ENCODE peak calls at places on chromosomes 12 and 14, in four cellular contexts. S, H, N and C are unnamed samples.

GRCh38 chr12:124544983-124545382 is 22.4 kb downstream of the NCOR2 start:
- DNase-seq in S (no peak), H (no peak), N (no peak), C (no peak)

GRCh38 chr12:104313568-104314241 is 10.2 kb downstream of the EID3 start:
- DNase-seq in S (no peak), H (no peak), N (no peak), C (no peak)

GRCh38 chr14:71668186-71668912 is 263.9 kb upstream of the RGS6 start:
- DNase-seq in S (no peak), H (no peak), N (no peak), C (no peak)

GRCh38 chr12:56634837-56635538 is 4.9 kb upstream of the BAZ2A start:
- DNase-seq in S (peak; percentile 93), H (peak; percentile 86), N (peak; percentile 88), C (peak; percentile 86)

GRCh38 chr14:54556535-54556934 is 10.4 kb upstream of the SAMD4A start:
- DNase-seq in S (no peak), H (no peak), N (no peak), C (no peak)

GRCh38 chr12:93090768-93091172 is 161.7 kb upstream of the EEA1 start:
- DNase-seq in S (peak; percentile 90), H (no peak), N (no peak), C (peak; percentile 89)

GRCh38 chr14:87873741-87874140 is 119.2 kb downstream of the GALC start:
- DNase-seq in S (no peak), H (no peak), N (no peak), C (peak; percentile 66)

GRCh38 chr12:110282343-110282860 is 1.4 kb downstream of the ATP2A2 start:
- DNase-seq in S (no peak), H (no peak), N (no peak), C (no peak)

GRCh38 chr12:31118831-31119530 is 45.3 kb downstream of the DDX11 start:
- DNase-seq in S (peak; percentile 40), H (peak; percentile 33), N (peak; percentile 1), C (no peak)

GRCh38 chr12:57055834-57056233 is 5.9 kb upstream of the MYO1A start:
- DNase-seq in S (no peak), H (no peak), N (no peak), C (no peak)

GRCh38 chr12:50580436-50580835 is 75.7 kb downstream of the DIP2B start:
- DNase-seq in S (no peak), H (no peak), N (no peak), C (no peak)

GRCh38 chr14:21486640-21487087 is 9.7 kb downstream of the TOX4 start:
- DNase-seq in S (no peak), H (no peak), N (no peak), C (no peak)

GRCh38 chr12:28958553-28959195 is 190.4 kb upstream of the FAR2 start:
- DNase-seq in S (no peak), H (no peak), N (no peak), C (peak; percentile 59)

GRCh38 chr14:99050309-99050708 is 221.7 kb downstream of the BCL11B start:
- DNase-seq in S (no peak), H (no peak), N (no peak), C (no peak)

GRCh38 chr14:88535149-88535548 is 19.7 kb downstream of the PTPN21 start:
- DNase-seq in S (no peak), H (no peak), N (no peak), C (no peak)

GRCh38 chr14:64715146-64715627 is 11.0 kb downstream of the PLEKHG3 start:
- DNase-seq in S (no peak), H (no peak), N (no peak), C (no peak)

GRCh38 chr12:39188689-39189088 is 254.2 kb downstream of the KIF21A start:
- DNase-seq in S (no peak), H (no peak), N (no peak), C (no peak)

GRCh38 chr12:104649217-104649834 is 192.6 kb downstream of the CHST11 start:
- DNase-seq in S (no peak), H (no peak), N (no peak), C (no peak)

GRCh38 chr12:99093166-99093565 is 448.1 kb downstream of the APAF1 start:
- DNase-seq in S (no peak), H (no peak), N (peak; percentile 23), C (no peak)

GRCh38 chr14:56891226-56891625 is 80.9 kb upstream of the OTX2 start:
- DNase-seq in S (no peak), H (no peak), N (no peak), C (no peak)

GRCh38 chr12:121781751-121782615 is 11.5 kb downstream of the RHOF start:
- DNase-seq in S (peak; percentile 58), H (peak; percentile 71), N (no peak), C (peak; percentile 73)

GRCh38 chr14:103231376-103232019 is 102.5 kb upstream of the EIF5 start:
- DNase-seq in S (no peak), H (peak; percentile 20), N (no peak), C (no peak)

GRCh38 chr14:23070262-23071129 is 13.2 kb upstream of the CDH24 start:
- DNase-seq in S (peak; percentile 35), H (peak; percentile 11), N (no peak), C (no peak)

GRCh38 chr14:69268763-69269162 is 8.8 kb downstream of the GALNT16 start:
- DNase-seq in S (peak; percentile 86), H (no peak), N (no peak), C (peak; percentile 76)

GRCh38 chr12:124321040-124321481 is 26.2 kb downstream of the RFLNA start:
- DNase-seq in S (peak; percentile 67), H (peak; percentile 87), N (peak; percentile 51), C (peak; percentile 26)

GRCh38 chr12:65868133-65868705 is 43.9 kb downstream of the HMGA2 start:
- DNase-seq in S (peak; percentile 88), H (no peak), N (no peak), C (peak; percentile 93)

GRCh38 chr12:74254784-74255183 is 282.9 kb upstream of the ATXN7L3B start:
- DNase-seq in S (no peak), H (no peak), N (no peak), C (no peak)

GRCh38 chr12:62533755-62534107 is 67.1 kb downstream of the MON2 start:
- DNase-seq in S (no peak), H (no peak), N (no peak), C (no peak)

GRCh38 chr14:96056509-96057422 is 17.6 kb downstream of the C14orf132 start:
- DNase-seq in S (no peak), H (no peak), N (peak; percentile 60), C (peak; percentile 24)

GRCh38 chr14:35285168-35285990 is 6.8 kb upstream of the PSMA6 start:
- DNase-seq in S (peak; percentile 67), H (peak; percentile 66), N (no peak), C (peak; percentile 73)

GRCh38 chr12:91704446-91704845 is 441.2 kb downstream of the BTG1 start:
- DNase-seq in S (peak; percentile 10), H (no peak), N (no peak), C (peak; percentile 83)

GRCh38 chr14:65750906-65751305 is 338.4 kb downstream of the FUT8 start:
- DNase-seq in S (no peak), H (no peak), N (no peak), C (no peak)

GRCh38 chr12:122785503-122785902 is 11.1 kb downstream of the CCDC62 start:
- DNase-seq in S (no peak), H (no peak), N (no peak), C (no peak)

GRCh38 chr12:60101715-60102114 is 505.9 kb downstream of the SLC16A7 start:
- DNase-seq in S (peak; percentile 64), H (no peak), N (no peak), C (peak; percentile 46)

GRCh38 chr14:102799684-102800562 is 22.7 kb downstream of the TRAF3 start:
- DNase-seq in S (peak; percentile 26), H (no peak), N (no peak), C (no peak)

GRCh38 chr12:39239484-39240143 is 203.3 kb downstream of the KIF21A start:
- DNase-seq in S (no peak), H (no peak), N (no peak), C (peak; percentile 81)

GRCh38 chr14:36471431-36471830 is 48.6 kb downstream of the NKX2-1 start:
- DNase-seq in S (no peak), H (no peak), N (no peak), C (no peak)